ENCODE peak calls at places on chromosomes 4 and X, in four cellular contexts. O is GM12878, D is K562, H is IMR-90. T is an unnamed sample.

GRCh38 chrX:68440940-68441339 is 7.6 kb upstream of the OPHN1 start:
- DNase-seq in O (no peak), D (peak), H (peak), T (no peak)

GRCh38 chr4:67106846-67107467 is 438.3 kb downstream of the CENPC start:
- DNase-seq in O (no peak), D (no peak), H (no peak), T (no peak)

GRCh38 chrX:71144651-71145050 is at the start of gene NLGN3:
- DNase-seq in O (no peak), D (no peak), H (no peak), T (peak)

GRCh38 chr4:177093964-177094363 is 215.7 kb upstream of the NEIL3 start:
- DNase-seq in O (no peak), D (no peak), H (no peak), T (no peak)

GRCh38 chrX:9988762-9989161 is 21.6 kb downstream of the CLDN34 start:
- DNase-seq in O (no peak), D (peak), H (no peak), T (no peak)

GRCh38 chr4:19494958-19495357 is 756.7 kb upstream of the SLIT2 start:
- DNase-seq in O (no peak), D (no peak), H (peak), T (no peak)

GRCh38 chrX:108163333-108164082 is 71.9 kb downstream of the ATG4A start:
- DNase-seq in O (no peak), D (no peak), H (no peak), T (no peak)

GRCh38 chr4:118711047-118711446 is 25.9 kb downstream of the METTL14 start:
- DNase-seq in O (no peak), D (no peak), H (no peak), T (no peak)

GRCh38 chrX:41245641-41246040 is 88.3 kb upstream of the DDX3X start:
- DNase-seq in O (no peak), D (no peak), H (no peak), T (no peak)

GRCh38 chr4:15653864-15654391 is 1.2 kb downstream of the FBXL5 start:
- DNase-seq in O (no peak), D (peak), H (peak), T (no peak)

GRCh38 chrX:129875669-129876068 is 30.3 kb upstream of the UTP14A start:
- DNase-seq in O (no peak), D (no peak), H (peak), T (no peak)

GRCh38 chr4:86508436-86508835 is 85.7 kb upstream of the PTPN13 start:
- DNase-seq in O (no peak), D (no peak), H (peak), T (no peak)

GRCh38 chr4:188168621-188169020 is 29.4 kb downstream of the TRIML1 start:
- DNase-seq in O (no peak), D (no peak), H (no peak), T (no peak)

GRCh38 chr4:25857403-25857802 is 5.4 kb downstream of the SEL1L3 start:
- DNase-seq in O (no peak), D (no peak), H (no peak), T (no peak)

GRCh38 chrX:68932611-68933010 is 103.8 kb downstream of the EFNB1 start:
- DNase-seq in O (no peak), D (no peak), H (no peak), T (no peak)

GRCh38 chr4:26139310-26139924 is 181.4 kb upstream of the RBPJ start:
- DNase-seq in O (no peak), D (no peak), H (no peak), T (no peak)

GRCh38 chr4:87697272-87697671 is 47.2 kb downstream of the DMP1 start:
- DNase-seq in O (no peak), D (no peak), H (no peak), T (no peak)

GRCh38 chr4:87698394-87698793 is 48.3 kb downstream of the DMP1 start:
- DNase-seq in O (no peak), D (no peak), H (no peak), T (no peak)

DNA sequence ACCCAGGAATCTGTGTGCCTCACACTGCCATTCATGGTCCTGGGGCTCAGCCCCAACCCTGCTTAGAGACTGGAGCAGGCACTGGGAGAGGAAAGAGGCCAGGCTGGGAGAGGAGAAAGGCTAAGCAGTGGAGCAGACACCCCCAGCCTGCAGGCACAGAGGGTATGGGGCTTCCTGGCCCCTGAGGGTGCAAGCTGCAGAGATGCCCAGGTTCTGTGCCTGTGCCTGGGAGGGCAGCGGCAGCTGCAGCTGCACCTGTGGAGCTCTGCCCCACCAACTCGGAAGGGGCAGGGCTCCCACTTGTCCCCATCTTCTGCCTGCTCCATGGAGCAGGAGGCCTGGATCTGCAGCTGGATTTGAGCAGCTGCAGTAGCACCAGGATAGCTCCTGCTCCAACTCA is 47.9 kb downstream of the DMP1 start:
- DNase-seq in O (no peak), D (no peak), H (no peak), T (no peak)
- TF ChIP-seq CHD1 in O (no peak), D (no peak), H (no peak), T (no peak)

DNA sequence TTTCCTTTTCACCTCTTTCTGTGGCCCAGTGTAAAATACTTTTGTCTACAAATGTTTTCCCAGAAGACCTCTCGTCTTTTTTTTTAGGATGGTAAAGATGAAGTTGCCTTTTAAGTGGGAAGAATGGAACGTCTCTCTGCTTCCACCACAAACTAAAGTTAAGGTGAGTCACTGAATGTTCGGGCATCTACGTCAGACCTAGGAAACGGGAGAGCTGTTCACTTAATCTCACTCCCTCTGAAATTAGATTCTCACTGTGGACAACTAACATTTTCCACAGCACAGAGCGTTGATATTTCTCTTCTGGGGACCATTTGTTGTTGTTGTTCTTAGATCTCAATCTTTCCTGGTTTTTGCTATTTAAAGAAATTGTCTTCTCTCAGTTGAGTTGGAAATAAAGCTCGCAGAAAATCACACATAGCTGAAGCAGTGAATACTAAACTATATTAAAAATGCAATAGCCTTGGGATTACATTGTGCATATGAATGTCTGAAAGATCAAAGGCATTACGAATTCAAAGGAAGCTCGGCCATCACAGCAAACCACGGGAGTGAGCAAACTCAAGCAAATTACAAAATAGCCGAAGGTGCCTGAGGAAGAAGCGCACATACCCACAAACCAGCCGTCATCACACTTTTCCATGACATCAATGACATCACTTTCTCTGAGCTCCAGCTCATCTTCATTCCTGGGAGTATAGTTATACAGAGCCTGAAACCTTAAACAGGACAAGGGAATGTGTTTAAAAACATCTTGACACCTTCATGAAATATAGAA is 53.9 kb upstream of the PDLIM3 start:
- DNase-seq in O (no peak), D (no peak), H (peak), T (no peak)
- TF ChIP-seq CHD1 in O (no peak), D (no peak), H (no peak), T (no peak)

GRCh38 chr4:94278777-94279176 is 63.9 kb downstream of the HPGDS start:
- DNase-seq in O (no peak), D (no peak), H (no peak), T (no peak)
- TF ChIP-seq CHD1 in O (no peak), D (no peak), H (no peak), T (no peak)

GRCh38 chrX:19646298-19646697 is 131.0 kb upstream of the MAP3K15 start:
- DNase-seq in O (no peak), D (no peak), H (no peak), T (no peak)

GRCh38 chrX:19650996-19651395 is 135.7 kb upstream of the MAP3K15 start:
- DNase-seq in O (no peak), D (no peak), H (no peak), T (no peak)

GRCh38 chrX:19649227-19650009 is 134.1 kb upstream of the MAP3K15 start:
- DNase-seq in O (no peak), D (no peak), H (peak), T (no peak)

GRCh38 chrX:19647159-19647558 is 131.9 kb upstream of the MAP3K15 start:
- DNase-seq in O (no peak), D (no peak), H (no peak), T (no peak)

GRCh38 chrX:19647731-19648588 is 132.7 kb upstream of the MAP3K15 start:
- DNase-seq in O (no peak), D (no peak), H (peak), T (no peak)
- TF ChIP-seq CHD1 in O (no peak), D (no peak), H (no peak), T (no peak)

DNA sequence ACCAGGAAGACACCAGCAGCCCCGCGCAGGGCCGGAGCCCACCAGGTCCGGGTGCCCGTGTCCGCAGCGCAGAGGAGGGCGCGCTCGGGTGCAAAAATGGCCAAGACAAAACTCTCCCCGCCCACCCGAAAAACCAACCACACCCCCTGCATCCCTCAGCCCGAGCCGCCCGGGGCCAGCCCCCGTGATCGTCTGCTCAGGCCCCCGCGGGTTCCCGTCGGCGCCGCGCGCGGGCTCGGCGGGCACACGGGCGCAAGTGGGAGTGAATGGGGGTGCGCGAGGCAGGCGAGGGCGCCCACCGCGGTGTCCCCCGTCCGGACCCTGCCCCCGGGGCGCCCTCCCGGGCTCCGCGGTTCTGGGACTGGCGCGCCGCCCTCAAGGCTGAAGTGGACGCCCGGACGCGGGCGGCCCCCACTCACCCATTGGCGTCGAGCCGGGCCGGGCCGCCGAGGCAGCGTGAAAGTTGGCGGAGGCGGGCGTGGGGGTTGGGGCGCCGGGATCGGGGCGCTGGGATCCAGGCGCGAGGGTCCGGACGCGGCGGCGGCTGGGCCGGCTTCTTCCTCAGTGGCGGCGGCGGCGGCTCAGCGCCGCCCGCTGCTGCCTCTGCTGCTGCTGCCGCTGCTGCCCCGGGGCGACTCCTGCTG is 390 bp downstream of the SH3KBP1 start:
- DNase-seq in O (no peak), D (peak), H (no peak), T (no peak)
- TF ChIP-seq CHD1 in O (no peak), D (no peak), H (no peak), T (no peak)

GRCh38 chrX:80879916-80880315 is 70.2 kb upstream of the BRWD3 start:
- DNase-seq in O (no peak), D (no peak), H (peak), T (no peak)

GRCh38 chrX:80879143-80879542 is 69.5 kb upstream of the BRWD3 start:
- DNase-seq in O (no peak), D (no peak), H (no peak), T (no peak)

DNA sequence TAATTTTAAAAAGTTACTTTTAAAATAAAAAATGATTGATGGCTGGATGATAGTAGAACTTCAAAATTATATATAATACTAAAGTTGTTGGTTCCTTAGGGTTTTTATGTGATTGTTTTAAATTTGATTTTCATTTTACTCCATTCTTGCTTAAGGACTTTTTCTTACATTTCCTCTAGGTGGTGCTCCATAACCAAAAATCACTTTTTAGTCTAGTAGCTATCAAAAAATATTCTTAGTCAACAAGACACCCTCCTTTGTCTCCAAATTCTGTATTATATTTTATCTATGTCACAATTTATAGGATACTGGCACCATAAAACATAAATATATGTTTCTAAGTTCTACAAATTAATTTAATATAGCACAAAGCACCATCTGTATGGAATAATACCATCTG is 67.2 kb upstream of the BRWD3 start:
- DNase-seq in O (peak), D (peak), H (peak), T (no peak)
- TF ChIP-seq CHD1 in O (no peak), D (no peak), H (no peak), T (no peak)

GRCh38 chr4:186236126-186236525 is 8.8 kb downstream of the KLKB1 start:
- DNase-seq in O (no peak), D (no peak), H (no peak), T (no peak)
- TF ChIP-seq CHD1 in O (no peak), D (no peak), H (no peak), T (no peak)